ENCODE peak calls at places on chromosomes 13 and 19, in ten cellular contexts. W is GM23338, P is fibroblast of lung, G is neural progenitor cell, B is left lung, Q is pancreas, X is Peyer's patch, D is hepatocyte, O is left ventricle myocardium inferior, C is mammary epithelial cell. T is an unnamed sample. For H3K27me3, the result is how much of the 10 kb centered on the place peaks cover.

GRCh38 chr19:49125025-49125731 is 5.8 kb downstream of the PPFIA3 start:
- DNase-seq in W (peak), P (no peak), G (peak), B (no peak), Q (no peak), X (no peak), D (peak), O (no peak), C (no peak), T (peak)

GRCh38 chr19:41588497-41589209 is 12.7 kb downstream of the CEACAM21 start:
- DNase-seq in W (peak), P (peak), G (peak), B (no peak), Q (no peak), X (no peak), D (peak), O (no peak), C (peak), T (peak)

GRCh38 chr13:49214917-49215376 is 5.2 kb upstream of the MLNR start:
- DNase-seq in W (peak), P (no peak), G (no peak), B (peak), Q (peak), X (peak), D (no peak), O (no peak), C (no peak), T (peak)

GRCh38 chr19:5593245-5593962 is 25.7 kb upstream of the TINCR start:
- DNase-seq in W (no peak), P (no peak), G (no peak), B (no peak), Q (no peak), X (no peak), D (no peak), O (no peak), C (no peak), T (no peak)

GRCh38 chr19:47885067-47885463 is 1.1 kb downstream of the SULT2A1 start:
- DNase-seq in W (no peak), P (no peak), G (no peak), B (no peak), Q (no peak), X (no peak), D (no peak), O (no peak), C (no peak), T (no peak)

GRCh38 chr19:12794196-12794921 is 3.1 kb downstream of the JUNB start:
- DNase-seq in W (no peak), P (peak), G (no peak), B (no peak), Q (no peak), X (no peak), D (no peak), O (no peak), C (no peak), T (no peak)

GRCh38 chr19:51573331-51573730 is 2.2 kb downstream of the ZNF175 start:
- DNase-seq in W (no peak), P (no peak), G (no peak), B (no peak), Q (no peak), X (no peak), D (no peak), O (no peak), C (no peak), T (no peak)

GRCh38 chr19:6677924-6678689 is 8.1 kb upstream of the TNFSF14 start:
- DNase-seq in W (peak), P (no peak), G (peak), B (peak), Q (no peak), X (no peak), D (peak), O (no peak), C (peak), T (peak)

GRCh38 chr13:102903659-102904407 is 58.0 kb downstream of the ERCC5 start:
- DNase-seq in W (peak), P (peak), G (peak), B (no peak), Q (no peak), X (no peak), D (no peak), O (no peak), C (peak), T (peak)

GRCh38 chr13:80508031-80508430 is 167.1 kb upstream of the SPRY2 start:
- DNase-seq in W (no peak), P (no peak), G (no peak), B (no peak), Q (no peak), X (no peak), D (no peak), O (no peak), C (no peak), T (no peak)

GRCh38 chr19:40659566-40659965 is 30.9 kb downstream of the NUMBL start:
- DNase-seq in W (no peak), P (no peak), G (no peak), B (no peak), Q (no peak), X (no peak), D (no peak), O (no peak), C (no peak), T (no peak)

GRCh38 chr13:91087276-91087675 is 260.2 kb upstream of the MIR17HG start:
- DNase-seq in W (no peak), P (no peak), G (peak), B (no peak), Q (no peak), X (no peak), D (no peak), O (no peak), C (no peak), T (no peak)

GRCh38 chr19:17468302-17469091 is 1.8 kb upstream of the SLC27A1 start:
- DNase-seq in W (peak), P (no peak), G (peak), B (peak), Q (peak), X (no peak), D (no peak), O (peak), C (peak), T (peak)

GRCh38 chr13:47665041-47665440 is 336.0 kb downstream of the SUCLA2 start:
- DNase-seq in W (peak), P (no peak), G (peak), B (no peak), Q (no peak), X (no peak), D (no peak), O (no peak), C (no peak), T (no peak)

GRCh38 chr19:48656840-48657474 is 11.0 kb upstream of the CA11 start:
- DNase-seq in W (no peak), P (peak), G (no peak), B (no peak), Q (no peak), X (no peak), D (peak), O (no peak), C (peak), T (peak)

DNA sequence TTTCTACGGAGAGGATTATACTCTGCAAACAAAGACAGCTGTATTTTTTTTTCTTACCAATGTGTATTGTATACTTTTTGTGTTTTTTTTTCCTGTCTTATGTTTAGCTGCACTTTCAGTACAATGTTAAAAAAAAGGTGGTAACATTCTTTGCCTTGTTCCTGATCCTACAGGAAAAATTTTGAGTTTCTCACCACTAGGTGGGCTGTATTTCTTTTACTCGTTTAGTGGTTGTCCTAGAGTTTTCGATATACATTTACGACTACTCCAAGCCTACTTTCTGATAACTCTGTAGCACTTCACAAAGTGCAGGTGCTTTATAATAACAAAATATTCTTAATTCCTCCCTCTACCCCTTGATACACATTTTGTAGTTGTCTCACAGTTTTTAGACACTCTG is 652.2 kb downstream of the UQCRFS1 start:
- DNase-seq in W (peak), P (no peak), G (no peak), B (no peak), Q (no peak), X (no peak), D (no peak), O (no peak), C (no peak), T (no peak)
- TF ChIP-seq CTCF in W (peak), P (no peak), G (peak), B (no peak), Q (no peak), X (no peak), D (no peak), O (no peak), C (no peak), T (peak)

DNA sequence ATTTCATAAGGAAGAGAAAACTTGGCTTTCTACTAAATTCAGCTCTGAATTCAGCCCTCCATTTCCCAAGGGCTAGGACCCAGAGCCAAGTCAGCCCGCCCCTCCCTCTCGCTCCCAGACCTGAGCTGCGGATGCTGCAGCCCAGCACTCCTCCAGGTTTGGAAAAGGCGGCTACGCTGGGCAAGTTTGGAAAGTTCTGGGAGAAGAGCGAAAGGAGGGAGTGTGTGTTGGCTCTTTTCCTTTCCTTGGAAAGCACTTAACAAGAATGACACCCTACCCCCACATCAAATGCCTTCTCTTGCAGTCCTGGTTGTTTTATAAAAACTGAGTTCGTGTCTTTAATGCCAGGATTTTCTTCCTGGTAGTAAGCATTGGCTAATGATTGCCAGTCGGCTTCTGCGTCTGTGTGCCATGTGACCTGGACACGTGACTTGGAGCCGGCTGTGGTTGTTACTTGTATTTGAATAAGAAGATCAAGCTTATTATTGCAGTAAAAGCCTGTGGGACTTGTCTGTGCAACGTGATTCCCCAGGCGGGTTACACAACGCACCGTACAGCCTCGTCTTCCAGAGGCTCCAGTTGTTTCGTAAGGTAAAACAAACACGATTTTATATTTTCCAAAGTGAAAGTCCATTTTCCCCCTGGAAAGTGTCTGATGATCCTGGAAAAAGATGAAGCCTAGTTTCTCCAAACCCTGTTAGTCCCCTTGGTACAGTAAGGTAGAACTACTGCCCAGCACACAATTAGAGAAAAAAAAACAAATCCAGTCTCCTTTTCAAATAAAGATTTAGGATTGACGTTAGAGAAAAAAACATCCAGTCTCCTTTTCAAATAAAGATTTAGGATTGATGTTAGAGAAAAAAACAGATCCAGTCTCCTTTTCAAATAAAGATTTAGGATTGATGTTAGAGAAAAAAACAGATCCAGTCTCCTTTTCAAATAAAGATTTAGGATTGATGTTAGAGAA is 26.8 kb upstream of the UBE2L5 start:
- DNase-seq in W (peak), P (peak), G (peak), B (peak), Q (peak), X (peak), D (peak), O (peak), C (peak), T (peak)
- H3K27ac ChIP-seq in W (peak), P (peak), G (no peak), B (peak), Q (peak), X (peak), D (peak), O (peak), C (peak), T (no peak)

GRCh38 chr13:97214921-97215320 is 7.2 kb upstream of the MBNL2 start:
- DNase-seq in W (no peak), P (no peak), G (no peak), B (no peak), Q (no peak), X (no peak), D (no peak), O (no peak), C (no peak), T (no peak)

GRCh38 chr13:97212540-97213146 is 9.5 kb upstream of the MBNL2 start:
- DNase-seq in W (peak), P (peak), G (no peak), B (no peak), Q (no peak), X (no peak), D (peak), O (no peak), C (peak), T (peak)

GRCh38 chr13:97211357-97211756 is 10.8 kb upstream of the MBNL2 start:
- DNase-seq in W (no peak), P (no peak), G (no peak), B (no peak), Q (no peak), X (no peak), D (no peak), O (no peak), C (peak), T (no peak)

GRCh38 chr13:97215325-97215724 is 6.8 kb upstream of the MBNL2 start:
- DNase-seq in W (no peak), P (no peak), G (no peak), B (no peak), Q (no peak), X (no peak), D (no peak), O (no peak), C (no peak), T (no peak)

DNA sequence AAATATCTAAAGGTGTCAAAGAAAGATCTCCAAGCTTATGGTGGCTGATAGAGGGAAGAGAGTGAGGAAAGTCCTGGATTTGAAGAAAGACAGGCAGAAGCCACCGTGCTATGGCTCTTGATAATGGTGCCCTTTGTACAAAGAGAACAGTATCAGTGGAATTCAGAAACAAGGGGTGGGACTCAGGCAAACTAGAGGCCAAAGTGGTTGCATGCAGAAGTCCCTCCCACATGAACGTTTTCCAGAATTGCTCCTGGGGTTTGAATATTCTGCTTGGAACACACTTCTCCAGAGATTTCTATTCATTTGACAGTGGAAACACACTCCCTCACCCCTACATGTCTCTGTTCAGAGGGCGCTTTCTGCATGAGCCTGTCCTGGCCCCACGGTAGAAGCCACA is 10.1 kb upstream of the MBNL2 start:
- DNase-seq in W (no peak), P (no peak), G (no peak), B (no peak), Q (no peak), X (no peak), D (no peak), O (no peak), C (no peak), T (no peak)
- H3K27me3 ChIP-seq in W (under half), P (under half), G (under half), B (under half), Q (under half), X (under half), D (under half), O (under half), C (under half), T (under half)

DNA sequence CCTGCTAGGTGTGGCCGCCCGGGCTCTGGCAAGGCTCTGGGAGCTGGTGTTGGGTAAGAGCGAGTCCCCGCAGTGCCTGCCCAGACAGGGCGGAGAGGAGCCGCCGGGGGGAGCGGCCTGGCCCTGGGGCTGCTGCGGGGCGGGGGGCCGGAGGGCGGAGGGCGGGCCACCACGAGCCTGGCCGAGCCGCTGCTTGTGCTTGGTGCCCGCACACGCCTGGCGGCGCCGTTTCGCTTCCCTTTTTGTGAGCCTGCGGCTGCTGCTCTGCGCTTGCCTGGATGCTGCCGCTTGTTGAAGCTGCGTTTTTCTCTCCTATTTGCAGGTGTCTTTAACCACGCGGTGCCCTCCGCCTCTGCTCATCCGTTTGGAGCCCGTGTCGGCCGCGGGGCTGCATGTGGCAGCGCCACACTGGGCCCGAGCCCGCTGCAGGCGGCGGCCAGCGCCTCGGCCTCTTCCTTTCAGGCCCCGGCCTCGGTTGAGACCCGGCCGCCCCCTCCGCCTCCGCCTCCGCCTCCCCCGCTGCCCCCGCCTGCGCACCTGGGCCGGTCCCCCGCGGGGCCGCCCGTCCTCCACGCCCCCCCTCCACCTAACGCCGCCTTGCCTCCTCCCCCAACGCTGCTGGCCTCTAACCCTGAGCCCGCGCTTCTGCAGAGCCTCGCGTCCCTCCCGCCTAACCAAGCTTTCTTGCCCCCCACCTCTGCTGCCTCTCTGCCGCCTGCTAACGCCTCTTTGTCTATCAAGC is 8.5 kb downstream of the PLEKHJ1 start:
- DNase-seq in W (peak), P (no peak), G (no peak), B (no peak), Q (no peak), X (peak), D (no peak), O (no peak), C (no peak), T (no peak)
- TF ChIP-seq CTCF in W (no peak), P (no peak), G (no peak), B (no peak), Q (no peak), X (no peak), D (no peak), O (no peak), C (no peak), T (no peak)

DNA sequence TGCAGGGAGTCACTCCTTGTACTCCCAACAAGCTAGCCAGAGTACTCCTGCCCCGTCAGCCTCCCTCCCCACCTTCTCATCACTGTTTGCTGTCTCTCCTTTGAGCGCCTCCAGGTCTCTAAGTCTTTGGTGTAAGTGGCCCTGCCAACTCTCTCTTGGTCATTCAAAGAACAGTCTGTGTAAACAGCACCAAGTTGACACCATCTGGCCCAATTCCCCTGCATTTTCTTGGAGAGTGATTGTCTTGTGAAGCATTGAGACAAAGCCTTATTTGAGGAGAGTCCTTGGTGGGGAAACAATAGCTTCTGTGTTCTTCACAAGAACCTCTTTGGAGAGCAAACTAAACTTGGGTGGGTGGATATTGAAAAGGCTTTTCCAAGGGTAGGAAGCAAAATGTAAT is 114.6 kb upstream of the RNF113B start:
- DNase-seq in W (no peak), P (no peak), G (no peak), B (no peak), Q (peak), X (no peak), D (no peak), O (no peak), C (no peak), T (peak)
- H3K27ac ChIP-seq in W (no peak), P (no peak), G (no peak), B (no peak), Q (no peak), X (no peak), D (no peak), O (no peak), C (no peak), T (no peak)

DNA sequence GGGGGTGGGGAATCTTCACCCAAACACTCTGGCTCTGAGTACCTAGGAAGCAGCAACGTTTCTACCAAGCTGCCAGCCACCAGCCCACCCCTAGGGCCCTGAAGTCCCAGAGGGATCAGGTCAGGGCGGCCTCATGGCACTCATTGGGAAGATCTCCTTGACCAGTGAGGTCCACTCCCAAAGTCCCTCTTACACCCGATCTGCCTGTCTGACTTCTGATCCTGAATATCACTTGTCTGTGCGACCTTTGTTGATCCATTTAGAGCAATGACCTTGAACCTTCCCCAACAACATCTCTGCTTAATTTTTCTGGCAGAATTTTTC is 2.1 kb upstream of the GNA15 start:
- DNase-seq in W (no peak), P (no peak), G (no peak), B (no peak), Q (no peak), X (no peak), D (no peak), O (no peak), C (no peak), T (peak)
- H3K27me3 ChIP-seq in W (under half), P (under half), G (under half), B (under half), Q (under half), X (under half), D (under half), O (under half), C (under half), T (under half)

GRCh38 chr19:14517446-14517839 is 754 bp downstream of the DNAJB1 start:
- DNase-seq in W (no peak), P (no peak), G (no peak), B (no peak), Q (no peak), X (no peak), D (no peak), O (no peak), C (no peak), T (no peak)
- TF ChIP-seq CTCF in W (no peak), P (no peak), G (no peak), B (no peak), Q (no peak), X (no peak), D (no peak), O (no peak), C (no peak), T (no peak)

DNA sequence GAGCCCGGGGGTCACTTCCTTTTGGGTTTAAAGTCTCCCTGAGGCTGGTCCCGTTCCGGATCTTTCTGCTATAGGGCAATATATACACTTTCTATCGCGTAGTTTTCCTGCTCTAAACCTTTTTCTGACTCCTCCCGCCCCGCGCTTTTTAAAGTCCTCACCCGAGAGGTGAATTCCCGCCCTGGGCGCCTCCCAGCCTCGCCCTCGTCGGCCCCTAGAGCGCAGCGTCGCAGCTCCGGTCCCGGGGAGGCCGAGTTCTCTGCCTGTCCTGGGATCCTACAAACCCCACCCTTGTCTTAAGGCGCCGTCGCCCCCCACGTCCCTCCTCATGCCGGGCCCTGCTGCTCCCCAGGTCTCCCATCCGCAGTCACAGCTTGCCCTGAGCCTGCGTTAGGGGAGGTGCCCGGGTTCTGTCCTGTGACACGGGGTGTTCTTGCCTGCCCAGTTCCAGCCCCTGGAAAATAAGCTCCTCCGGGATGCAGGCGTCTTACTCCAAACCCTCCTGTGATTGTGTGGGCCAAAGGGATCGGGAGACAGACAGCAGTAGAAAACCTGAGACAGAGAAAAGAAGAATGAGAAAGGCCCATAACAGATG is 491 bp downstream of the ZNF525 start:
- DNase-seq in W (peak), P (no peak), G (peak), B (no peak), Q (no peak), X (peak), D (peak), O (peak), C (peak), T (no peak)
- H3K27ac ChIP-seq in W (peak), P (no peak), G (no peak), B (peak), Q (no peak), X (peak), D (peak), O (peak), C (peak), T (no peak)

GRCh38 chr19:50498219-50499056 is 12.6 kb downstream of the JOSD2 start:
- DNase-seq in W (no peak), P (no peak), G (no peak), B (no peak), Q (no peak), X (no peak), D (no peak), O (no peak), C (no peak), T (no peak)
- H3K27me3 ChIP-seq in W (half or more), P (under half), G (half or more), B (under half), Q (under half), X (under half), D (under half), O (under half), C (under half), T (under half)

T was measured in endodermal cell.